ENCODE peak calls at places on chromosomes 4 and X, in four cellular contexts. X is fibroblast of lung, F is left ventricle myocardium inferior, L is ascending aorta. M is an unnamed sample. For H3K9me3, the result is how much of the 10 kb centered on the place peaks cover.

GRCh38 chr4:123505077-123505456 is 108.5 kb downstream of the SPRY1 start:
- DNase-seq in L (no peak), F (no peak), X (peak), M (no peak)

GRCh38 chr4:55124337-55125076 is 888 bp downstream of the KDR start:
- DNase-seq in F (peak), X (no peak), L (no peak), M (no peak)

GRCh38 chr4:109496875-109497274 is 63.2 kb upstream of the MCUB start:
- DNase-seq in F (no peak), X (no peak), L (no peak), M (no peak)

GRCh38 chr4:38318737-38319455 is 345.1 kb upstream of the KLF3 start:
- DNase-seq in X (peak), L (peak), F (peak), M (peak)

GRCh38 chr4:104394409-104394813 is 100.3 kb downstream of the CXXC4 start:
- DNase-seq in X (no peak), F (peak), L (no peak), M (no peak)

GRCh38 chr4:10007772-10008171 is 13.5 kb downstream of the SLC2A9 start:
- DNase-seq in F (no peak), L (no peak), X (no peak), M (no peak)

GRCh38 chr4:19756661-19757060 is 495.0 kb upstream of the SLIT2 start:
- DNase-seq in X (no peak), L (no peak), F (no peak), M (no peak)

GRCh38 chrX:130081421-130082045 is 28.8 kb downstream of the ELF4 start:
- DNase-seq in X (no peak), L (no peak), F (no peak), M (no peak)

GRCh38 chr4:6561173-6561516 is 13.8 kb upstream of the MAN2B2 start:
- DNase-seq in X (peak), F (no peak), L (no peak), M (no peak)

GRCh38 chr4:161554372-161554990 is 609.3 kb downstream of the FSTL5 start:
- DNase-seq in L (no peak), F (no peak), X (peak), M (no peak)

DNA sequence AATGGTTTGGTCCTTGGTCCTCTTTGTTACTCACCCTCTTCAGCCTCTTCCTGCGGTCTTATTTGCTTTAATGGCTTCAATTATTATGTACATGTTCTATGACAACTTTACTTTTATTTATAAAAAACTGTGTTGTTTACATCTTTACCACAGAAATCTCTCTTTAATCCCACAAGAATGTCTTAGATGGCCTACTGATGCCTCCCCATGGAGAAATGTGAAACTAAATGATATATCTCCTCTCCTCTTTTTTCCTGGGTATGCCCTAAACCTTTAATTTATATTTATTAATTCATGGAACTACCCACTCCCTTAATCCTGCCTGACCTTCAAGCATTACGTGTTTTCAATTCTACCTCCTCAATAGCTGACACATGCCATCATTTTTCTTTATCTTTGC is 573.2 kb downstream of the CENPC start:
- DNase-seq in L (no peak), X (no peak), F (no peak), M (no peak)
- TF ChIP-seq CTCF in L (no peak), X (no peak), F (no peak), M (no peak)

GRCh38 chrX:82556588-82556987 is 951.5 kb upstream of the POU3F4 start:
- DNase-seq in F (no peak), X (no peak), L (no peak), M (no peak)
- H3K9me3 ChIP-seq in F (under half), X (under half), L (under half), M (under half)

GRCh38 chrX:70030242-70030823 is 19.4 kb downstream of the AWAT2 start:
- DNase-seq in L (no peak), X (peak), F (no peak), M (no peak)

GRCh38 chrX:70034646-70035045 is 15.1 kb downstream of the AWAT2 start:
- DNase-seq in L (no peak), X (no peak), F (no peak), M (no peak)

GRCh38 chrX:70033348-70033747 is 16.4 kb downstream of the AWAT2 start:
- DNase-seq in L (no peak), X (no peak), F (no peak), M (no peak)

GRCh38 chrX:70029790-70030189 is 19.9 kb downstream of the AWAT2 start:
- DNase-seq in L (no peak), X (no peak), F (no peak), M (no peak)

GRCh38 chrX:70032797-70033196 is 16.9 kb downstream of the AWAT2 start:
- DNase-seq in F (no peak), L (no peak), X (no peak), M (no peak)
- TF ChIP-seq CTCF in F (no peak), L (no peak), X (no peak), M (no peak)

GRCh38 chr4:2103843-2104547 is 44.9 kb downstream of the NAT8L start:
- DNase-seq in X (no peak), F (no peak), L (no peak), M (no peak)
- H3K9me3 ChIP-seq in X (under half), F (under half), L (under half), M (under half)

GRCh38 chr4:139738846-139739613 is 73.4 kb downstream of the MGST2 start:
- DNase-seq in X (no peak), L (no peak), F (no peak), M (no peak)

GRCh38 chr4:139740121-139740520 is 74.5 kb downstream of the MGST2 start:
- DNase-seq in X (peak), F (no peak), L (no peak), M (no peak)

GRCh38 chr4:139744232-139744631 is 78.6 kb downstream of the MGST2 start:
- DNase-seq in L (no peak), F (no peak), X (no peak), M (no peak)

GRCh38 chr4:139743027-139743426 is 77.4 kb downstream of the MGST2 start:
- DNase-seq in L (no peak), X (no peak), F (no peak), M (no peak)

GRCh38 chr4:139740531-139741041 is 75.0 kb downstream of the MGST2 start:
- DNase-seq in X (peak), F (peak), L (peak), M (no peak)
- TF ChIP-seq CTCF in X (peak), F (peak), L (no peak), M (no peak)